ENCODE peak calls at places on chromosome 5, in nine cellular contexts. One of them, this sample, is unnamed.

GRCh38 chr5:53936481-53937352 is 373.7 kb downstream of the ARL15 start:
- DNase-seq in PC-9: no peak
- DNase-seq in CD4-positive, alpha-beta T cell: no peak
- DNase-seq in colonic mucosa: no peak
- DNase-seq in adrenal gland: peak
- DNase-seq in mucosa of descending colon: no peak
- DNase-seq in psoas muscle: no peak
- DNase-seq in IMR-90: no peak
- DNase-seq in activated B cell treated with CpG ODN at 0.5 μM for 24 hours: no peak
- DNase-seq in this sample: no peak

GRCh38 chr5:5588386-5588785 is 165.9 kb downstream of the ICE1 start:
- DNase-seq in psoas muscle: no peak
- DNase-seq in activated B cell treated with CpG ODN at 0.5 μM for 24 hours: no peak
- DNase-seq in IMR-90: no peak
- DNase-seq in CD4-positive, alpha-beta T cell: no peak
- DNase-seq in mucosa of descending colon: no peak
- DNase-seq in colonic mucosa: no peak
- DNase-seq in adrenal gland: peak
- DNase-seq in PC-9: no peak
- DNase-seq in this sample: no peak

GRCh38 chr5:56078271-56078670 is 83.5 kb upstream of the IL6ST start:
- DNase-seq in psoas muscle: no peak
- DNase-seq in adrenal gland: no peak
- DNase-seq in mucosa of descending colon: no peak
- DNase-seq in CD4-positive, alpha-beta T cell: no peak
- DNase-seq in PC-9: no peak
- DNase-seq in colonic mucosa: no peak
- DNase-seq in activated B cell treated with CpG ODN at 0.5 μM for 24 hours: no peak
- DNase-seq in IMR-90: no peak
- DNase-seq in this sample: no peak

GRCh38 chr5:10521466-10522223 is 42.2 kb upstream of the ANKRD33B start:
- DNase-seq in PC-9: no peak
- DNase-seq in mucosa of descending colon: no peak
- DNase-seq in activated B cell treated with CpG ODN at 0.5 μM for 24 hours: no peak
- DNase-seq in colonic mucosa: no peak
- DNase-seq in IMR-90: no peak
- DNase-seq in psoas muscle: no peak
- DNase-seq in adrenal gland: no peak
- DNase-seq in CD4-positive, alpha-beta T cell: no peak
- DNase-seq in this sample: no peak

GRCh38 chr5:126812199-126812570 is 35.2 kb downstream of the LMNB1 start:
- DNase-seq in adrenal gland: no peak
- DNase-seq in PC-9: no peak
- DNase-seq in activated B cell treated with CpG ODN at 0.5 μM for 24 hours: no peak
- DNase-seq in psoas muscle: no peak
- DNase-seq in IMR-90: no peak
- DNase-seq in colonic mucosa: no peak
- DNase-seq in CD4-positive, alpha-beta T cell: no peak
- DNase-seq in mucosa of descending colon: no peak
- DNase-seq in this sample: no peak

GRCh38 chr5:126471247-126471646 is 48.0 kb downstream of the GRAMD2B start:
- DNase-seq in colonic mucosa: no peak
- DNase-seq in CD4-positive, alpha-beta T cell: no peak
- DNase-seq in activated B cell treated with CpG ODN at 0.5 μM for 24 hours: no peak
- DNase-seq in psoas muscle: no peak
- DNase-seq in PC-9: no peak
- DNase-seq in mucosa of descending colon: no peak
- DNase-seq in adrenal gland: no peak
- DNase-seq in IMR-90: no peak
- DNase-seq in this sample: no peak

GRCh38 chr5:73985145-73985544 is 359.1 kb downstream of the ARHGEF28 start:
- DNase-seq in psoas muscle: no peak
- DNase-seq in IMR-90: peak
- DNase-seq in CD4-positive, alpha-beta T cell: no peak
- DNase-seq in PC-9: peak
- DNase-seq in colonic mucosa: no peak
- DNase-seq in adrenal gland: no peak
- DNase-seq in mucosa of descending colon: no peak
- DNase-seq in activated B cell treated with CpG ODN at 0.5 μM for 24 hours: no peak
- DNase-seq in this sample: no peak

GRCh38 chr5:73278693-73279092 is 105.7 kb downstream of the TMEM174 start:
- DNase-seq in mucosa of descending colon: no peak
- DNase-seq in adrenal gland: no peak
- DNase-seq in IMR-90: no peak
- DNase-seq in activated B cell treated with CpG ODN at 0.5 μM for 24 hours: no peak
- DNase-seq in CD4-positive, alpha-beta T cell: no peak
- DNase-seq in PC-9: peak
- DNase-seq in psoas muscle: no peak
- DNase-seq in colonic mucosa: no peak
- DNase-seq in this sample: no peak

GRCh38 chr5:151903243-151903653 is 21.4 kb downstream of the GLRA1 start:
- DNase-seq in mucosa of descending colon: no peak
- DNase-seq in colonic mucosa: no peak
- DNase-seq in adrenal gland: no peak
- DNase-seq in PC-9: no peak
- DNase-seq in activated B cell treated with CpG ODN at 0.5 μM for 24 hours: no peak
- DNase-seq in IMR-90: no peak
- DNase-seq in CD4-positive, alpha-beta T cell: no peak
- DNase-seq in psoas muscle: no peak
- DNase-seq in this sample: no peak

GRCh38 chr5:87329114-87329513 is 61.4 kb downstream of the RASA1 start:
- DNase-seq in activated B cell treated with CpG ODN at 0.5 μM for 24 hours: no peak
- DNase-seq in mucosa of descending colon: no peak
- DNase-seq in PC-9: no peak
- DNase-seq in CD4-positive, alpha-beta T cell: no peak
- DNase-seq in adrenal gland: no peak
- DNase-seq in psoas muscle: no peak
- DNase-seq in colonic mucosa: no peak
- DNase-seq in IMR-90: no peak
- DNase-seq in this sample: no peak
- TF ChIP-seq CTCF in activated B cell treated with CpG ODN at 0.5 μM for 24 hours: no peak
- TF ChIP-seq CTCF in mucosa of descending colon: no peak
- TF ChIP-seq CTCF in PC-9: no peak
- TF ChIP-seq CTCF in CD4-positive, alpha-beta T cell: no peak
- TF ChIP-seq CTCF in adrenal gland: no peak
- TF ChIP-seq CTCF in psoas muscle: no peak
- TF ChIP-seq CTCF in colonic mucosa: no peak
- TF ChIP-seq CTCF in IMR-90: no peak
- TF ChIP-seq CTCF in this sample: no peak

GRCh38 chr5:176813587-176814312 is 3.4 kb downstream of the UNC5A start:
- DNase-seq in adrenal gland: no peak
- DNase-seq in IMR-90: no peak
- DNase-seq in colonic mucosa: no peak
- DNase-seq in CD4-positive, alpha-beta T cell: no peak
- DNase-seq in mucosa of descending colon: no peak
- DNase-seq in PC-9: no peak
- DNase-seq in activated B cell treated with CpG ODN at 0.5 μM for 24 hours: no peak
- DNase-seq in psoas muscle: no peak
- DNase-seq in this sample: no peak

GRCh38 chr5:176810687-176811501 is 535 bp downstream of the UNC5A start:
- DNase-seq in CD4-positive, alpha-beta T cell: no peak
- DNase-seq in colonic mucosa: no peak
- DNase-seq in adrenal gland: no peak
- DNase-seq in IMR-90: no peak
- DNase-seq in mucosa of descending colon: no peak
- DNase-seq in activated B cell treated with CpG ODN at 0.5 μM for 24 hours: no peak
- DNase-seq in PC-9: no peak
- DNase-seq in psoas muscle: no peak
- DNase-seq in this sample: no peak

GRCh38 chr5:176814313-176814685 is 3.9 kb downstream of the UNC5A start:
- DNase-seq in IMR-90: no peak
- DNase-seq in PC-9: no peak
- DNase-seq in activated B cell treated with CpG ODN at 0.5 μM for 24 hours: no peak
- DNase-seq in mucosa of descending colon: no peak
- DNase-seq in CD4-positive, alpha-beta T cell: no peak
- DNase-seq in psoas muscle: no peak
- DNase-seq in colonic mucosa: no peak
- DNase-seq in adrenal gland: no peak
- DNase-seq in this sample: no peak

GRCh38 chr5:176814836-176815438 is 4.6 kb downstream of the UNC5A start:
- DNase-seq in activated B cell treated with CpG ODN at 0.5 μM for 24 hours: no peak
- DNase-seq in colonic mucosa: no peak
- DNase-seq in CD4-positive, alpha-beta T cell: no peak
- DNase-seq in adrenal gland: no peak
- DNase-seq in PC-9: no peak
- DNase-seq in IMR-90: no peak
- DNase-seq in psoas muscle: no peak
- DNase-seq in mucosa of descending colon: no peak
- DNase-seq in this sample: no peak

DNA sequence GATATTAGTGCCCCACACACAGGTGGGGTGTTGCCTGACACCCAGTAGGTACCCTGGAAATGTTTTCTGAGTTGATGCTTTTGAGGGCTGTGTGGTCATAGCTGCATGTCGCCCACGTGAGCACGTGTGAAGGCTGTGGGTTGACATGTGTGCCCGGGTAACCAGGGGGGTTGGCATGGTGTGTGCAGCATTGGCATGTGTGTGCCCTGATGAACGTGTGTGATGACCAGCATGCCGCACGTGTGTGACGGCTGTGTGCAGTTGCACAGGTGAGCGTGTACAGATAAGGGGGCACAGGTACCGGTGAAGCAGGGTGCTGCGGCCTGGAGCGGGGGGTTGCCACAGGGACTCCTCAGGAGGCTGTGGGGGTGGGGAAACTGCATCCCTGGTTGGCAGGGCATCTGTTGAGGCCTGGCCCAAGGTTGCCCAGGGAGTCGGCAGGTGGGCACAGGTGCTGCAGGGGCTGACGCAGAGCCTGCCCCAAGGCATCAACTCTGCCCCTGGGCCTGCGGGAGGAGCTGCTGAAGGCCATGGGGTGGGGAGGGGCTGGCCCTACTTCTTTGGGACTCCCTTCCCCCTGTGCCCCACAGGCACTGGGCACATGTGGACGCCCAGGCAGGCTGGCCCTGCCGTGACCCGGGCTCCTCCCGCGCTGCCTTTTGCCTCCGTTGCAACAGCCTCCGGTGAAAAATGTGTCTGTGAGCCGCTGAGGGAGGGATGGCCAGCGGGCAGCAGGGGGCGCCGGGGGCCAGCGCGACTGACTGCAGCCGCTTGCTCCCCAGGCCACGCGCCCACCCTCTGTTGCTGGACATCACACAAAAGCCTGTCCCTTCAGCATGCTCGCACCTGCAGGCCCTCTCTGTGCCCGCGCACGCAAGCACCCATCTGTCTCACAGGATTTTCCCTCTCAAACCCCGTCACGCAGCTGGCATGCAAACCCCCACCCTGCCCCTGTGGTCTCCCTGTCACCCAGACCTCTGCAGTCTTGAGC is 2.2 kb downstream of the UNC5A start:
- DNase-seq in PC-9: no peak
- DNase-seq in adrenal gland: no peak
- DNase-seq in colonic mucosa: no peak
- DNase-seq in mucosa of descending colon: no peak
- DNase-seq in psoas muscle: no peak
- DNase-seq in activated B cell treated with CpG ODN at 0.5 μM for 24 hours: no peak
- DNase-seq in IMR-90: no peak
- DNase-seq in CD4-positive, alpha-beta T cell: no peak
- DNase-seq in this sample: no peak
- TF ChIP-seq CTCF in PC-9: peak
- TF ChIP-seq CTCF in adrenal gland: peak
- TF ChIP-seq CTCF in colonic mucosa: no peak
- TF ChIP-seq CTCF in mucosa of descending colon: no peak
- TF ChIP-seq CTCF in psoas muscle: peak
- TF ChIP-seq CTCF in activated B cell treated with CpG ODN at 0.5 μM for 24 hours: no peak
- TF ChIP-seq CTCF in IMR-90: peak
- TF ChIP-seq CTCF in CD4-positive, alpha-beta T cell: no peak
- TF ChIP-seq CTCF in this sample: peak

DNA sequence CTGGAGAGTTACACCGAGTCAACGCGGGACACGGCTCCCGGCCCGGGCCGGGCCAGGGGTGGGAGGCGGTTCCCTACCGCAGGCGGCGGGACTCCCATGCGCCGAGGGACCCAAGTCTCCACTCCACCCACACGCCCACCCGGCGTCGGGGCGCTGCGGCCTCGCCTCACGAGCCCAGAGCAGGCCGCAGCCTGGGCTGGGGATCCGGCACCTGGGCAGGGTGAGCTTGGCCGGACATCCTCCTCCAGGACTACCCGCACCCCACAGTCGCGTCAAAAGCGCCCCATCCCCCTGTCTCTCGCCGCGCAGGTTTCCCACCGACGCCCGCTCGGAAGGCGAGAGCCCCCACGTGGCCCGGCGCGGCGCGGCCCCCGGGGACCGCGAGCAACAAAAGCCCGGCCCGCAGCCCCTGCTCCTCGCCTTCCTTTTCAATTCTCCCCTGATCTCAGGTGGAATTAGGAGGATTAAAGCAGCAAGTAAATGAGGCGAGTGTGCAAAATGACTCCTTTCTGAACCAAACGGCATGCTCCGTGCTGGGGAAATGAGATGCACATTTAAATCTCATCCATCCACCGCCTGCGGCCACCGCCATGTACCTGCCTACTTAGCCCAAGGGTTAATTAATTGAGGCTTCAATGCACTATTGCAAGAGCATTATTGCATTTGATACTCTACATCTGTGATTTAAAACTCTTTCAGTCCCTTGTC is 196.6 kb upstream of the TBCA start:
- DNase-seq in colonic mucosa: no peak
- DNase-seq in mucosa of descending colon: no peak
- DNase-seq in psoas muscle: no peak
- DNase-seq in IMR-90: no peak
- DNase-seq in activated B cell treated with CpG ODN at 0.5 μM for 24 hours: peak
- DNase-seq in adrenal gland: no peak
- DNase-seq in CD4-positive, alpha-beta T cell: no peak
- DNase-seq in PC-9: no peak
- DNase-seq in this sample: no peak
- TF ChIP-seq CTCF in colonic mucosa: no peak
- TF ChIP-seq CTCF in mucosa of descending colon: no peak
- TF ChIP-seq CTCF in psoas muscle: no peak
- TF ChIP-seq CTCF in IMR-90: peak
- TF ChIP-seq CTCF in activated B cell treated with CpG ODN at 0.5 μM for 24 hours: no peak
- TF ChIP-seq CTCF in adrenal gland: no peak
- TF ChIP-seq CTCF in CD4-positive, alpha-beta T cell: peak
- TF ChIP-seq CTCF in PC-9: no peak
- TF ChIP-seq CTCF in this sample: no peak

DNA sequence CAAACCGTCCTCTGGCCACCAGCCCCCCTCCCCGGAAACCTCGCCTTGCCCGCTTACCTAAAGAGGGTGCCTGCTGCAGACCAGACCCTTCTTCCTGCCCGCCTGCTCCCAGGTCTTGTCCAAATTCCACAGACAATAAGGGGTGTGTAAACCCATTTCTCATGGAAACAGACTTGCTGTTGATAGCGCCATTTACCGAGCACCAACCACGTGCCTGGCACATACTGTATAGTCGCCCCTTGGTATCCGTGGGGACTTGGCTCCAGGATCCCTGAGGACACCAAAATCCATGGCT is 25.1 kb downstream of the CDHR2 start:
- DNase-seq in colonic mucosa: no peak
- DNase-seq in psoas muscle: no peak
- DNase-seq in PC-9: no peak
- DNase-seq in IMR-90: no peak
- DNase-seq in adrenal gland: no peak
- DNase-seq in mucosa of descending colon: no peak
- DNase-seq in activated B cell treated with CpG ODN at 0.5 μM for 24 hours: no peak
- DNase-seq in CD4-positive, alpha-beta T cell: no peak
- DNase-seq in this sample: no peak
- TF ChIP-seq CTCF in colonic mucosa: no peak
- TF ChIP-seq CTCF in psoas muscle: no peak
- TF ChIP-seq CTCF in PC-9: peak
- TF ChIP-seq CTCF in IMR-90: no peak
- TF ChIP-seq CTCF in adrenal gland: peak
- TF ChIP-seq CTCF in mucosa of descending colon: no peak
- TF ChIP-seq CTCF in activated B cell treated with CpG ODN at 0.5 μM for 24 hours: no peak
- TF ChIP-seq CTCF in CD4-positive, alpha-beta T cell: peak
- TF ChIP-seq CTCF in this sample: peak

GRCh38 chr5:127865273-127865672 is 162.1 kb downstream of the CCDC192 start:
- DNase-seq in psoas muscle: no peak
- DNase-seq in PC-9: no peak
- DNase-seq in activated B cell treated with CpG ODN at 0.5 μM for 24 hours: no peak
- DNase-seq in adrenal gland: no peak
- DNase-seq in CD4-positive, alpha-beta T cell: no peak
- DNase-seq in colonic mucosa: no peak
- DNase-seq in IMR-90: no peak
- DNase-seq in mucosa of descending colon: no peak
- DNase-seq in this sample: no peak
- TF ChIP-seq CTCF in psoas muscle: no peak
- TF ChIP-seq CTCF in PC-9: no peak
- TF ChIP-seq CTCF in activated B cell treated with CpG ODN at 0.5 μM for 24 hours: no peak
- TF ChIP-seq CTCF in adrenal gland: no peak
- TF ChIP-seq CTCF in CD4-positive, alpha-beta T cell: no peak
- TF ChIP-seq CTCF in colonic mucosa: no peak
- TF ChIP-seq CTCF in IMR-90: no peak
- TF ChIP-seq CTCF in mucosa of descending colon: no peak
- TF ChIP-seq CTCF in this sample: no peak